ENCODE peak calls at places on chromosomes 13 and 19, in nine cellular contexts. E is germinal center; C is COR-L47; D is stimulated activated CD8-positive, alpha-beta memory T cell treated with anti-CD3 and anti-CD28 coated beads, Interleukin-4, amount 100 ng/mL, for 1 hour; K is activated naive CD4-positive, alpha-beta T cell treated with anti-CD3 and anti-CD28 coated beads, Interleukin-2, amount 10 ng/mL, durations not matched to agents 7 days and 5 days; M is DMS79 treated with DMSO at 0.1 percent for 48 hours; X is WTC11; U is activated CD8-positive, alpha-beta memory T cell treated with anti-CD3 and anti-CD28 coated beads, Interleukin-2, amount 50 U/mL, for 4 hours; F is T-helper 2 cell. W is an unnamed sample.

GRCh38 chr13:23506071-23506820 is 64.0 kb upstream of the TNFRSF19 start:
- DNase-seq in M (peak; percentile 5), X (no peak), C (no peak), E (no peak), F (no peak), D (no peak), K (no peak), U (no peak), W (no peak)

GRCh38 chr19:56617531-56617930 is 22.4 kb downstream of the ZNF71 start:
- DNase-seq in D (no peak), K (no peak), F (no peak), X (no peak), M (no peak), U (no peak), E (no peak), C (no peak), W (no peak)

GRCh38 chr13:97432232-97432916 is 1.6 kb upstream of the RAP2A start:
- DNase-seq in K (no peak), D (no peak), E (no peak), M (peak; percentile 72), C (no peak), U (no peak), F (no peak), X (no peak), W (no peak)

GRCh38 chr19:50415661-50416033 is 3.1 kb upstream of the SPIB start:
- DNase-seq in U (no peak), D (no peak), E (peak; percentile 94), K (no peak), M (no peak), X (no peak), C (no peak), F (no peak), W (peak; percentile 97)

GRCh38 chr19:18388328-18389094 is 2.6 kb downstream of the GDF15 start:
- DNase-seq in D (peak; percentile 62), X (peak; percentile 90), K (peak; percentile 83), C (peak; percentile 78), E (peak; percentile 91), M (peak; percentile 74), U (peak; percentile 82), F (peak; percentile 65), W (peak; percentile 92)

GRCh38 chr13:75181906-75182305 is 300.1 kb downstream of the TBC1D4 start:
- DNase-seq in X (no peak), M (no peak), C (no peak), E (no peak), K (no peak), D (no peak), U (no peak), F (no peak), W (no peak)

GRCh38 chr19:44590245-44591059 is 22.9 kb upstream of the IGSF23 start:
- DNase-seq in M (no peak), U (no peak), K (no peak), E (no peak), X (no peak), D (no peak), F (no peak), C (no peak), W (no peak)

GRCh38 chr13:99218545-99218944 is 17.9 kb downstream of the UBAC2 start:
- DNase-seq in M (no peak), X (no peak), K (no peak), F (no peak), E (no peak), U (no peak), D (no peak), C (no peak), W (no peak)

GRCh38 chr19:50486823-50487515 is 10.3 kb upstream of the GARIN5A start:
- DNase-seq in X (peak; percentile 93), E (no peak), F (no peak), D (no peak), K (peak; percentile 70), C (no peak), M (no peak), U (no peak), W (no peak)

GRCh38 chr19:870963-871401 is 11.5 kb downstream of the CFD start:
- DNase-seq in K (no peak), D (no peak), F (no peak), E (no peak), C (peak; percentile 95), M (peak; percentile 74), U (no peak), X (no peak), W (no peak)

GRCh38 chr19:28633223-28634030 is 579.5 kb downstream of the UQCRFS1 start:
- DNase-seq in X (peak; percentile 73), K (peak; percentile 56), U (peak; percentile 31), F (no peak), C (peak; percentile 19), E (peak; percentile 36), M (no peak), D (peak; percentile 7), W (peak; percentile 35)

GRCh38 chr19:48102870-48103751 is 7.5 kb downstream of the PLA2G4C start:
- DNase-seq in K (peak; percentile 59), F (no peak), E (peak; percentile 69), M (peak; percentile 2), X (peak; percentile 69), U (no peak), D (no peak), C (peak; percentile 7), W (peak; percentile 60)

GRCh38 chr13:23628765-23629565 is 58.8 kb downstream of the TNFRSF19 start:
- DNase-seq in X (no peak), E (no peak), D (no peak), C (no peak), U (no peak), F (no peak), M (no peak), K (no peak), W (no peak)

GRCh38 chr13:51769455-51770127 is 34.4 kb downstream of the DHRS12 start:
- DNase-seq in E (no peak), F (no peak), D (no peak), U (no peak), X (no peak), K (no peak), C (no peak), M (no peak), W (no peak)

GRCh38 chr13:93788456-93788855 is 561.8 kb downstream of the GPC6 start:
- DNase-seq in X (no peak), C (no peak), U (no peak), F (no peak), M (no peak), E (no peak), K (no peak), D (no peak), W (no peak)

GRCh38 chr13:39461685-39462266 is 141.2 kb downstream of the LHFPL6 start:
- DNase-seq in D (no peak), X (no peak), M (no peak), C (no peak), U (no peak), K (no peak), E (no peak), F (no peak), W (no peak)

GRCh38 chr13:44092053-44092452 is 212.3 kb downstream of the LACC1 start:
- DNase-seq in U (no peak), X (no peak), M (no peak), D (no peak), F (no peak), E (no peak), C (no peak), K (no peak), W (no peak)

GRCh38 chr13:93698016-93698613 is 471.5 kb downstream of the GPC6 start:
- DNase-seq in K (no peak), X (no peak), C (no peak), F (no peak), M (no peak), E (no peak), D (no peak), U (no peak), W (no peak)

GRCh38 chr19:23439623-23440022 is 44.4 kb upstream of the ZNF91 start:
- DNase-seq in F (no peak), X (peak; percentile 38), E (no peak), M (no peak), D (no peak), C (no peak), K (no peak), U (no peak), W (no peak)

GRCh38 chr19:20103091-20103501 is 25.3 kb downstream of the ZNF90 start:
- DNase-seq in U (no peak), X (no peak), F (no peak), D (no peak), K (no peak), C (no peak), M (no peak), E (no peak), W (no peak)

GRCh38 chr19:33821871-33822270 is 25.2 kb downstream of the KCTD15 start:
- DNase-seq in U (no peak), F (no peak), D (no peak), K (no peak), X (no peak), M (no peak), E (no peak), C (no peak), W (peak; percentile 4)

GRCh38 chr13:40483601-40484000 is 182.8 kb downstream of the FOXO1 start:
- DNase-seq in K (no peak), X (no peak), U (no peak), F (no peak), C (no peak), D (no peak), E (no peak), M (peak; percentile 86), W (no peak)

GRCh38 chr19:4539169-4539696 is 603 bp downstream of the LRG1 start:
- DNase-seq in C (no peak), F (no peak), X (no peak), K (no peak), D (no peak), E (no peak), M (no peak), U (no peak), W (no peak)

W was measured in GM20000.